ENCODE peak calls at places on chromosomes 11 and 22, in four cellular contexts. T is NCI-H1105; K is GM13977; G is activated naive CD4-positive, alpha-beta T cell treated with anti-CD3 and anti-CD28 coated beads, Interleukin-2, amount 10 ng/mL, durations not matched to agents 7 days and 5 days. U is an unnamed sample.

GRCh38 chr11:269146-269890 is 8.9 kb upstream of the NLRP6 start:
- DNase-seq in T (no peak), K (peak), G (peak), U (peak)

GRCh38 chr22:30667092-30667485 is 586 bp downstream of the DUSP18 start:
- DNase-seq in T (no peak), K (peak), G (no peak), U (no peak)

GRCh38 chr11:33437529-33437928 is 180.3 kb downstream of the HIPK3 start:
- DNase-seq in T (no peak), K (no peak), G (no peak), U (no peak)

GRCh38 chr11:35390737-35391682 is 28.3 kb downstream of the SLC1A2 start:
- DNase-seq in T (peak), K (peak), G (no peak), U (no peak)

GRCh38 chr11:44708523-44709280 is 18.1 kb upstream of the TSPAN18 start:
- DNase-seq in T (no peak), K (no peak), G (no peak), U (no peak)

GRCh38 chr22:21951931-21952465 is 650 bp downstream of the PPM1F start:
- DNase-seq in T (no peak), K (no peak), G (peak), U (peak)

GRCh38 chr22:50705219-50705691 is 32.6 kb downstream of the SHANK3 start:
- DNase-seq in T (peak), K (no peak), G (no peak), U (no peak)

GRCh38 chr22:38345782-38346181 is 28.5 kb upstream of the CSNK1E start:
- DNase-seq in T (no peak), K (no peak), G (no peak), U (peak)

GRCh38 chr11:72237112-72237931 is 6.7 kb downstream of the PHOX2A start:
- DNase-seq in T (no peak), K (peak), G (peak), U (peak)

GRCh38 chr22:39997421-39997820 is 2.7 kb downstream of the FAM83F start:
- DNase-seq in T (no peak), K (no peak), G (no peak), U (no peak)

GRCh38 chr22:37064553-37064952 is 13.0 kb downstream of the KCTD17 start:
- DNase-seq in T (no peak), K (no peak), G (no peak), U (no peak)

GRCh38 chr11:1192741-1193325 is 30.0 kb upstream of the MUC5B start:
- DNase-seq in T (no peak), K (no peak), G (peak), U (peak)

GRCh38 chr11:92848578-92848977 is 120.9 kb upstream of the MTNR1B start:
- DNase-seq in T (no peak), K (no peak), G (no peak), U (no peak)

GRCh38 chr11:108669711-108670110 is 4.8 kb downstream of the DDX10 start:
- DNase-seq in T (no peak), K (no peak), G (no peak), U (no peak)

GRCh38 chr11:63845305-63845704 is 6.4 kb downstream of the MARK2 start:
- DNase-seq in T (no peak), K (no peak), G (no peak), U (no peak)

GRCh38 chr22:30238661-30239420 is 7.7 kb downstream of the LIF start:
- DNase-seq in T (no peak), K (no peak), G (no peak), U (no peak)

GRCh38 chr11:86559311-86559945 is 113.0 kb downstream of the ME3 start:
- DNase-seq in T (no peak), K (no peak), G (no peak), U (no peak)

GRCh38 chr11:85718991-85719807 is 33.2 kb upstream of the CCDC89 start:
- DNase-seq in T (no peak), K (no peak), G (no peak), U (no peak)

GRCh38 chr11:72652871-72653615 is 21.2 kb downstream of the PDE2A start:
- DNase-seq in T (peak), K (no peak), G (no peak), U (no peak)

GRCh38 chr11:101583180-101584128 is at the start of gene TRPC6:
- DNase-seq in T (no peak), K (no peak), G (no peak), U (no peak)

GRCh38 chr11:9265211-9266131 is at the start of gene DENND5A:
- DNase-seq in T (peak), K (peak), G (peak), U (peak)

GRCh38 chr11:95641506-95641905 is 148.1 kb downstream of the FAM76B start:
- DNase-seq in T (no peak), K (peak), G (peak), U (peak)

GRCh38 chr11:111441443-111441842 is 62.4 kb upstream of the POU2AF1 start:
- DNase-seq in T (no peak), K (no peak), G (no peak), U (no peak)

GRCh38 chr11:103035656-103036434 is 56.1 kb downstream of the DCUN1D5 start:
- DNase-seq in T (peak), K (peak), G (peak), U (no peak)

GRCh38 chr11:124970925-124971324 is 16.9 kb downstream of the CCDC15 start:
- DNase-seq in T (no peak), K (no peak), G (no peak), U (no peak)

GRCh38 chr11:126414615-126415014 is 59.1 kb downstream of the ST3GAL4 start:
- DNase-seq in T (no peak), K (no peak), G (no peak), U (no peak)

GRCh38 chr22:39301926-39302325 is 17.5 kb downstream of the RPL3 start:
- DNase-seq in T (no peak), K (no peak), G (no peak), U (no peak)

GRCh38 chr11:5021996-5022395 is 24.3 kb upstream of the OR52J3 start:
- DNase-seq in T (no peak), K (no peak), G (no peak), U (no peak)

GRCh38 chr11:4551346-4551979 is 6.5 kb downstream of the OR52M1 start:
- DNase-seq in T (no peak), K (no peak), G (no peak), U (no peak)

GRCh38 chr11:122791411-122791810 is 46.9 kb upstream of the CRTAM start:
- DNase-seq in T (no peak), K (no peak), G (no peak), U (no peak)

GRCh38 chr22:34057726-34058125 is 137.4 kb upstream of the LARGE1 start:
- DNase-seq in T (no peak), K (no peak), G (no peak), U (no peak)

GRCh38 chr11:94909371-94909820 is 64.0 kb downstream of the CWC15 start:
- DNase-seq in T (no peak), K (no peak), G (no peak), U (no peak)

GRCh38 chr11:113670149-113670829 is 35.8 kb downstream of the TMPRSS5 start:
- DNase-seq in T (no peak), K (no peak), G (no peak), U (no peak)

GRCh38 chr11:80899381-80899780 is 1458.6 kb upstream of the TENM4 start:
- DNase-seq in T (peak), K (no peak), G (no peak), U (no peak)

GRCh38 chr11:77473001-77473800 is 693 bp downstream of the PAK1 start:
- DNase-seq in T (peak), K (peak), G (peak), U (peak)

GRCh38 chr22:35777335-35777975 is 59.8 kb downstream of the APOL5 start:
- DNase-seq in T (no peak), K (no peak), G (no peak), U (no peak)

GRCh38 chr11:20050551-20051333 is 109.5 kb downstream of the DBX1 start:
- DNase-seq in T (no peak), K (no peak), G (no peak), U (no peak)

GRCh38 chr11:68313574-68314202 is 1.3 kb downstream of the LRP5 start:
- DNase-seq in T (no peak), K (no peak), G (no peak), U (no peak)

GRCh38 chr11:16372355-16372754 is 16.0 kb upstream of the SOX6 start:
- DNase-seq in T (no peak), K (no peak), G (no peak), U (no peak)